ENCODE peak calls at places on chromosomes 11 and 22, in five cellular contexts. R is A549, D is thyroid gland, W is H54, P is body of pancreas. O is an unnamed sample.
A peak's percentile ranks its signal among the peaks of the same experiment; 100 is the strongest.

GRCh38 chr11:26187639-26188038 is 144.3 kb upstream of the ANO3 start:
- DNase-seq in R (peak; percentile 30), W (no peak), D (no peak), P (peak; percentile 7), O (peak; percentile 82)

GRCh38 chr11:120660024-120660565 is 148.5 kb downstream of the GRIK4 start:
- DNase-seq in W (peak; percentile 4), P (peak; percentile 4), R (peak; percentile 33), D (no peak), O (peak; percentile 36)

GRCh38 chr11:75480890-75481190 is 44.9 kb downstream of the GDPD5 start:
- DNase-seq in D (no peak), R (no peak), W (no peak), P (no peak), O (no peak)

GRCh38 chr11:83007909-83008580 is 63.7 kb downstream of the RAB30 start:
- DNase-seq in P (peak; percentile 68), R (no peak), D (peak; percentile 50), W (no peak), O (peak; percentile 24)

GRCh38 chr11:125105921-125106320 is 5.5 kb downstream of the TMEM218 start:
- DNase-seq in W (no peak), P (no peak), R (no peak), D (no peak), O (peak; percentile 26)

GRCh38 chr22:17368727-17369552 is at the start of gene CECR2:
- DNase-seq in R (peak; percentile 21), W (no peak), D (peak; percentile 89), P (peak; percentile 53), O (no peak)

GRCh38 chr11:134815404-134815803 is 403.4 kb upstream of the B3GAT1 start:
- DNase-seq in W (no peak), R (no peak), P (no peak), D (no peak), O (no peak)

GRCh38 chr11:131999955-132000354 is 629.5 kb downstream of the NTM start:
- DNase-seq in P (no peak), D (no peak), W (no peak), R (no peak), O (no peak)

GRCh38 chr11:120172054-120172881 is 34.4 kb upstream of the TRIM29 start:
- DNase-seq in W (peak; percentile 66), D (peak; percentile 56), P (peak; percentile 77), R (peak; percentile 50), O (peak; percentile 60)

GRCh38 chr22:30838111-30838510 is 130.5 kb downstream of the MORC2 start:
- DNase-seq in W (no peak), R (no peak), D (no peak), P (no peak), O (peak; percentile 28)

GRCh38 chr11:118791961-118792578 is 1.1 kb upstream of the DDX6 start:
- DNase-seq in R (peak; percentile 10), D (peak; percentile 52), W (no peak), P (no peak), O (no peak)

GRCh38 chr11:111735262-111736116 is 30.7 kb downstream of the PPP2R1B start:
- DNase-seq in D (peak; percentile 89), R (peak; percentile 56), P (peak; percentile 74), W (peak; percentile 68), O (peak; percentile 99)

GRCh38 chr11:27648840-27649239 is 51.4 kb downstream of the BDNF start:
- DNase-seq in P (no peak), D (no peak), W (no peak), R (no peak), O (peak; percentile 56)

GRCh38 chr22:34946339-34946985 is 119.5 kb upstream of the ISX start:
- DNase-seq in R (no peak), D (no peak), W (no peak), P (no peak), O (no peak)

GRCh38 chr11:2777396-2777795 is 77.6 kb upstream of the KCNQ1OT1 start:
- DNase-seq in P (peak; percentile 30), D (peak; percentile 6), W (peak; percentile 86), R (no peak), O (peak; percentile 34)

GRCh38 chr11:76524919-76525318 is 80.1 kb downstream of the EMSY start:
- DNase-seq in P (peak; percentile 64), D (peak; percentile 66), R (peak; percentile 16), W (peak; percentile 3), O (peak; percentile 44)

GRCh38 chr11:68212421-68213134 is 518 bp downstream of the KMT5B start:
- DNase-seq in D (peak; percentile 70), R (peak; percentile 78), W (peak; percentile 74), P (peak; percentile 77), O (peak; percentile 75)

GRCh38 chr22:49765091-49765771 is 62.4 kb downstream of the BRD1 start:
- DNase-seq in W (no peak), R (no peak), D (no peak), P (no peak), O (no peak)

GRCh38 chr22:32337015-32337414 is 20.7 kb upstream of the RFPL3 start:
- DNase-seq in W (no peak), P (no peak), D (peak; percentile 38), R (no peak), O (no peak)

GRCh38 chr11:119315139-119316016 is 1.6 kb downstream of the MCAM start:
- DNase-seq in R (no peak), W (no peak), D (peak; percentile 30), P (peak; percentile 63), O (no peak)

GRCh38 chr11:130831506-130832385 is 84.5 kb downstream of the SNX19 start:
- DNase-seq in P (no peak), R (no peak), W (no peak), D (no peak), O (peak; percentile 22)

GRCh38 chr11:17102447-17102846 is 25.0 kb upstream of the RPS13 start:
- DNase-seq in P (no peak), D (no peak), W (no peak), R (no peak), O (no peak)

GRCh38 chr22:49792107-49792506 is 35.6 kb downstream of the BRD1 start:
- DNase-seq in P (no peak), W (no peak), D (no peak), R (no peak), O (no peak)

GRCh38 chr11:2533642-2534115 is 88.9 kb downstream of the KCNQ1 start:
- DNase-seq in W (peak; percentile 96), D (peak; percentile 24), P (peak; percentile 75), R (no peak), O (peak; percentile 91)

GRCh38 chr22:29369460-29369859 is 18.9 kb downstream of the AP1B1 start:
- DNase-seq in P (peak; percentile 69), W (peak; percentile 55), R (no peak), D (peak; percentile 30), O (peak; percentile 76)

GRCh38 chr11:1746516-1746931 is 3.9 kb downstream of the IFITM10 start:
- DNase-seq in W (no peak), R (no peak), P (no peak), D (no peak), O (no peak)

GRCh38 chr11:689630-690029 is 5.4 kb downstream of the DEAF1 start:
- DNase-seq in W (no peak), D (peak; percentile 96), R (no peak), P (no peak), O (no peak)

GRCh38 chr11:16603245-16603644 is 135.2 kb upstream of the C11orf58 start:
- DNase-seq in D (no peak), W (no peak), P (no peak), R (no peak), O (no peak)

GRCh38 chr11:78647986-78648875 is 73.6 kb upstream of the NARS2 start:
- DNase-seq in R (no peak), W (no peak), P (no peak), D (no peak), O (no peak)

GRCh38 chr22:24142831-24143230 is 38.5 kb upstream of the SUSD2 start:
- DNase-seq in R (no peak), D (no peak), P (no peak), W (no peak), O (no peak)

GRCh38 chr11:75338516-75339218 is 12.8 kb downstream of the ARRB1 start:
- DNase-seq in W (no peak), R (no peak), P (no peak), D (no peak), O (peak; percentile 65)

GRCh38 chr11:18347471-18348125 is 25.2 kb downstream of the GTF2H1 start:
- DNase-seq in P (no peak), W (no peak), R (no peak), D (no peak), O (peak; percentile 92)

GRCh38 chr11:111200010-111200534 is 45.5 kb upstream of the POU2AF2 start:
- DNase-seq in W (no peak), P (no peak), R (no peak), D (no peak), O (no peak)

GRCh38 chr22:50731811-50732624 is 6.0 kb upstream of the ACR start:
- DNase-seq in R (peak; percentile 45), W (peak; percentile 76), D (peak; percentile 26), P (peak; percentile 25), O (peak; percentile 31)

GRCh38 chr11:45414082-45414481 is 127.9 kb upstream of the SYT13 start:
- DNase-seq in D (no peak), R (no peak), P (no peak), W (no peak), O (no peak)

GRCh38 chr11:22304337-22304961 is 33.7 kb upstream of the SLC17A6 start:
- DNase-seq in P (no peak), D (no peak), R (peak; percentile 52), W (no peak), O (peak; percentile 23)

GRCh38 chr11:46020084-46020483 is 97.6 kb downstream of the LARGE2 start:
- DNase-seq in R (no peak), D (no peak), P (no peak), W (no peak), O (no peak)

GRCh38 chr22:43993072-43993760 is 30.9 kb upstream of the PARVB start:
- DNase-seq in P (peak; percentile 43), D (peak; percentile 51), R (peak; percentile 45), W (peak; percentile 17), O (peak; percentile 64)

GRCh38 chr11:24233041-24233440 is 263.8 kb upstream of the LUZP2 start:
- DNase-seq in D (no peak), W (no peak), P (no peak), R (no peak), O (no peak)
- TF ChIP-seq POLR2A in D (no peak), W (no peak), P (no peak), R (no peak), O (no peak)

GRCh38 chr11:62791501-62792192 is at the start of gene TMEM223:
- DNase-seq in W (peak; percentile 75), R (peak; percentile 71), P (peak; percentile 85), D (peak; percentile 88), O (peak; percentile 72)
- TF ChIP-seq POLR2A in W (peak; percentile 96), R (peak; percentile 97), P (peak; percentile 63), D (peak; percentile 86), O (peak; percentile 64)

GRCh38 chr22:39150848-39151215 is 1.6 kb downstream of the CBX7 start:
- DNase-seq in W (no peak), P (no peak), D (no peak), R (no peak), O (no peak)

GRCh38 chr22:39153220-39153860 is 860 bp upstream of the CBX7 start:
- DNase-seq in R (no peak), D (no peak), W (no peak), P (no peak), O (no peak)

GRCh38 chr22:39151329-39151975 is 1.0 kb downstream of the CBX7 start:
- DNase-seq in D (no peak), P (no peak), W (no peak), R (no peak), O (no peak)

GRCh38 chr22:39152024-39152510 is 413 bp downstream of the CBX7 start:
- DNase-seq in R (no peak), W (no peak), D (no peak), P (no peak), O (no peak)

GRCh38 chr22:39152511-39153219 is at the start of gene CBX7:
- DNase-seq in R (peak; percentile 78), P (peak; percentile 95), D (peak; percentile 96), W (peak; percentile 88), O (peak; percentile 76)
- TF ChIP-seq POLR2A in R (no peak), P (peak; percentile 69), D (peak; percentile 95), W (peak; percentile 34), O (no peak)

GRCh38 chr11:102109896-102110760 is at the start of gene YAP1:
- DNase-seq in D (peak; percentile 89), W (peak; percentile 42), P (peak; percentile 88), R (peak; percentile 93), O (peak; percentile 91)
- TF ChIP-seq POLR2A in D (peak; percentile 87), W (peak; percentile 41), P (peak; percentile 40), R (peak; percentile 25), O (peak; percentile 61)